ENCODE peak calls at places on chromosomes 13 and 19, in five cellular contexts. E is neural crest cell; K is colonic mucosa; S is stimulated activated CD4-positive, alpha-beta T cell treated with anti-CD3 and anti-CD28 coated beads, Interleukin-2, amount 100 ng/mL, for 48 hours; P is nephron progenitor cell. A is an unnamed sample.

GRCh38 chr13:47004552-47004951 is 107.7 kb upstream of the HTR2A start:
- DNase-seq in E (no peak), S (no peak), P (no peak), K (no peak), A (no peak)

GRCh38 chr13:113607056-113607455 is 22.5 kb downstream of the TFDP1 start:
- DNase-seq in K (no peak), S (no peak), P (no peak), E (no peak), A (no peak)

GRCh38 chr13:104382941-104383340 is 1316.7 kb upstream of the SLC10A2 start:
- DNase-seq in S (no peak), K (no peak), P (no peak), E (no peak), A (no peak)

GRCh38 chr13:26784704-26785639 is 24.4 kb upstream of the GPR12 start:
- DNase-seq in E (no peak), S (peak), K (no peak), P (peak), A (peak)

GRCh38 chr19:4524808-4525562 is 6.7 kb upstream of the PLIN4 start:
- DNase-seq in S (peak), E (peak), P (peak), K (peak), A (peak)

GRCh38 chr19:1860133-1860775 is 3.1 kb downstream of the KLF16 start:
- DNase-seq in E (no peak), P (peak), K (peak), S (peak), A (no peak)

GRCh38 chr19:50167314-50167721 is 4.2 kb upstream of the IZUMO2 start:
- DNase-seq in K (peak), E (no peak), P (peak), S (no peak), A (peak)

GRCh38 chr13:30149248-30149647 is 158.1 kb downstream of the KATNAL1 start:
- DNase-seq in P (no peak), E (no peak), S (no peak), K (no peak), A (no peak)

GRCh38 chr13:43822969-43823368 is 36.2 kb upstream of the ENOX1 start:
- DNase-seq in S (no peak), K (no peak), E (no peak), P (no peak), A (no peak)